ENCODE peak calls at places on chromosomes 4 and X, in six cellular contexts. G is cardiac muscle cell, Q is H4, Y is HT1080, H is GM23248, O is dermis blood vessel endothelial cell. T is an unnamed sample.

GRCh38 chr4:165131247-165131832 is 18.7 kb upstream of the TMEM192 start:
- DNase-seq in Y (peak), G (peak), Q (peak), H (peak), O (peak), T (peak)

GRCh38 chrX:79094075-79094832 is 50.2 kb upstream of the GPR174 start:
- DNase-seq in G (no peak), H (no peak), O (no peak), Y (no peak), Q (no peak), T (no peak)

GRCh38 chrX:149267878-149268813 is 237.0 kb downstream of the IDS start:
- DNase-seq in Q (no peak), G (no peak), O (no peak), H (no peak), Y (no peak), T (no peak)

GRCh38 chr4:76723916-76724315 is 174.0 kb downstream of the SOWAHB start:
- DNase-seq in H (peak), O (no peak), Y (peak), Q (peak), G (no peak), T (peak)

GRCh38 chrX:78104447-78105176 is 564 bp downstream of the PGK1 start:
- DNase-seq in O (peak), H (peak), Q (peak), Y (peak), G (peak), T (peak)

GRCh38 chr4:77734928-77735327 is 84.2 kb downstream of the CNOT6L start:
- DNase-seq in Q (peak), O (peak), H (peak), Y (peak), G (no peak), T (no peak)

GRCh38 chrX:40996886-40997530 is 88.2 kb upstream of the USP9X start:
- DNase-seq in H (peak), Q (peak), G (peak), Y (peak), O (peak), T (peak)

GRCh38 chr4:183438458-183439113 is 5.8 kb upstream of the CDKN2AIP start:
- DNase-seq in Q (peak), Y (peak), H (peak), G (no peak), O (peak), T (no peak)

GRCh38 chrX:85381602-85382001 is 2.1 kb upstream of the POF1B start:
- DNase-seq in O (no peak), G (no peak), H (no peak), Q (no peak), Y (no peak), T (no peak)

GRCh38 chrX:47648376-47648775 is 2.0 kb downstream of the ELK1 start:
- DNase-seq in G (no peak), Q (no peak), O (no peak), H (no peak), Y (no peak), T (no peak)

GRCh38 chr4:156723951-156724668 is 247.5 kb downstream of the PDGFC start:
- DNase-seq in O (no peak), G (no peak), H (no peak), Y (no peak), Q (no peak), T (no peak)

GRCh38 chr4:90318208-90318607 is 191.0 kb downstream of the CCSER1 start:
- DNase-seq in O (peak), G (no peak), H (peak), Q (peak), Y (peak), T (no peak)

GRCh38 chrX:19487520-19488200 is 27.6 kb downstream of the MAP3K15 start:
- DNase-seq in Y (no peak), G (no peak), O (no peak), Q (no peak), H (no peak), T (no peak)

GRCh38 chr4:25103423-25103822 is 56.8 kb downstream of the SEPSECS start:
- DNase-seq in O (no peak), Q (no peak), Y (no peak), H (no peak), G (no peak), T (peak)

GRCh38 chrX:121208563-121208962 is 161.2 kb downstream of the GLUD2 start:
- DNase-seq in Y (no peak), G (no peak), H (no peak), Q (no peak), O (no peak), T (no peak)

GRCh38 chrX:45591650-45592049 is 391.0 kb upstream of the DIPK2B start:
- DNase-seq in Q (no peak), O (no peak), Y (no peak), G (no peak), H (no peak), T (no peak)

GRCh38 chr4:87118826-87119225 is 101.6 kb downstream of the KLHL8 start:
- DNase-seq in Q (peak), G (no peak), H (peak), O (peak), Y (peak), T (no peak)